ENCODE peak calls at places on chromosomes 7 and 10, in eight cellular contexts. R is transverse colon, M is IMR-90, D is Peyer's patch, C is body of pancreas, E is H54, X is esophagus squamous epithelium, B is tibial nerve. J is an unnamed sample.
A peak's percentile ranks its signal among the peaks of the same experiment; 100 is the strongest.

GRCh38 chr7:128217030-128217805 is 23.9 kb upstream of the LEP start:
- DNase-seq in R (no peak), M (peak; percentile 52), D (no peak), C (no peak), E (no peak), X (no peak), B (no peak), J (no peak)

GRCh38 chr10:22911889-22912762 is 15.7 kb upstream of the ARMC3 start:
- DNase-seq in R (peak; percentile 17), M (no peak), D (no peak), C (peak; percentile 84), E (no peak), X (no peak), B (no peak), J (no peak)

GRCh38 chr10:69092959-69093850 is 5.3 kb downstream of the SRGN start:
- DNase-seq in R (peak; percentile 84), M (peak; percentile 89), D (peak; percentile 88), C (peak; percentile 86), E (peak; percentile 49), X (peak; percentile 25), B (peak; percentile 70), J (peak; percentile 92)

GRCh38 chr10:13773496-13774170 is 186.9 kb downstream of the PRPF18 start:
- DNase-seq in R (no peak), M (no peak), D (no peak), C (no peak), E (no peak), X (no peak), B (no peak), J (no peak)

GRCh38 chr7:158587425-158588084 is at the start of gene PTPRN2:
- DNase-seq in R (peak; percentile 72), M (peak; percentile 42), D (no peak), C (peak; percentile 82), E (no peak), X (no peak), B (peak; percentile 26), J (peak; percentile 73)

GRCh38 chr10:50310560-50311174 is 59.4 kb upstream of the ASAH2 start:
- DNase-seq in R (peak; percentile 18), M (no peak), D (no peak), C (peak; percentile 32), E (peak; percentile 15), X (no peak), B (no peak), J (peak; percentile 79)

GRCh38 chr10:113523071-113523470 is 29.8 kb upstream of the HABP2 start:
- DNase-seq in R (no peak), M (no peak), D (no peak), C (no peak), E (no peak), X (no peak), B (no peak), J (no peak)

GRCh38 chr7:128738570-128739047 is 550 bp upstream of the CALU start:
- DNase-seq in R (no peak), M (no peak), D (peak; percentile 18), C (no peak), E (no peak), X (no peak), B (no peak), J (peak; percentile 74)

GRCh38 chr10:371515-371914 is 236.3 kb downstream of the ZMYND11 start:
- DNase-seq in R (no peak), M (no peak), D (no peak), C (no peak), E (no peak), X (no peak), B (no peak), J (no peak)

GRCh38 chr10:24259365-24260125 is 50.6 kb downstream of the KIAA1217 start:
- DNase-seq in R (no peak), M (no peak), D (no peak), C (no peak), E (no peak), X (no peak), B (no peak), J (no peak)

GRCh38 chr7:74503061-74503460 is 49.4 kb downstream of the GTF2IRD1 start:
- DNase-seq in R (no peak), M (no peak), D (no peak), C (peak; percentile 89), E (no peak), X (no peak), B (no peak), J (no peak)

GRCh38 chr7:97004931-97005763 is at the start of gene DLX6:
- DNase-seq in R (peak; percentile 38), M (peak; percentile 14), D (no peak), C (peak; percentile 26), E (no peak), X (no peak), B (no peak), J (peak; percentile 12)

GRCh38 chr10:15395912-15396311 is 24.8 kb upstream of the FAM171A1 start:
- DNase-seq in R (peak; percentile 23), M (no peak), D (no peak), C (no peak), E (no peak), X (no peak), B (no peak), J (no peak)

GRCh38 chr7:47557317-47557985 is 24.5 kb downstream of the TNS3 start:
- DNase-seq in R (no peak), M (peak; percentile 57), D (no peak), C (no peak), E (peak; percentile 90), X (no peak), B (no peak), J (no peak)

GRCh38 chr7:150313367-150313809 is 9.8 kb upstream of the LRRC61 start:
- DNase-seq in R (no peak), M (no peak), D (no peak), C (no peak), E (no peak), X (no peak), B (no peak), J (no peak)

GRCh38 chr7:108014747-108015682 is 12.1 kb upstream of the LAMB1 start:
- DNase-seq in R (no peak), M (peak; percentile 90), D (no peak), C (no peak), E (no peak), X (no peak), B (no peak), J (no peak)

GRCh38 chr7:50393076-50393475 is 57.1 kb downstream of the FIGNL1 start:
- DNase-seq in R (no peak), M (no peak), D (no peak), C (no peak), E (no peak), X (no peak), B (no peak), J (peak; percentile 55)

GRCh38 chr10:26386800-26387199 is 51.3 kb upstream of the APBB1IP start:
- DNase-seq in R (no peak), M (no peak), D (no peak), C (no peak), E (no peak), X (no peak), B (no peak), J (no peak)

GRCh38 chr10:130963052-130963393 is 348.5 kb downstream of the TCERG1L start:
- DNase-seq in R (no peak), M (no peak), D (no peak), C (no peak), E (no peak), X (no peak), B (no peak), J (no peak)

DNA sequence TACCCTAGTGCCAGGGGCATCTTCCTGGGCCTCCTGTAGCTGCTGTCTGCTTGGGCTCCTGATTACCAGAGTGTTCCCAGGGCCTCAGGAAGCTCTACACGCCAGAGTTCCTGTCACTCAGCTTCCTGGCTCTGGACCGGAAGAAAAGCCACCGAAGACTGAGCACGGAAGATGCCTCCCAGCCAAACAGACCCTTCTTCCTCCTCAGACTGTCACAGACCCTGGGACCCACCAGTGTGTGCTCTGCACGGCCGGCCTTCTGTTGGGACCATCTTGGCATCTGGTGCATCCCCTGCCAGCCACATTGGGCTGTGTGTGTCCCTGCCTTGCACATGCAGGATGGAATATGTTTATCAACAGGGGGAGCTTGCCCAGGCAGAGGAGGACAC is 76.9 kb downstream of the ADCY1 start:
- DNase-seq in R (no peak), M (no peak), D (no peak), C (no peak), E (no peak), X (no peak), B (no peak), J (no peak)
- TF ChIP-seq POLR2A in R (no peak), M (no peak), D (no peak), C (no peak), E (no peak), X (no peak), B (no peak), J (no peak)

GRCh38 chr7:106538638-106539037 is 122.3 kb downstream of the CCDC71L start:
- DNase-seq in R (no peak), M (peak; percentile 13), D (no peak), C (no peak), E (no peak), X (no peak), B (no peak), J (no peak)
- TF ChIP-seq POLR2A in R (no peak), M (no peak), D (no peak), C (no peak), E (no peak), X (no peak), B (no peak), J (no peak)

DNA sequence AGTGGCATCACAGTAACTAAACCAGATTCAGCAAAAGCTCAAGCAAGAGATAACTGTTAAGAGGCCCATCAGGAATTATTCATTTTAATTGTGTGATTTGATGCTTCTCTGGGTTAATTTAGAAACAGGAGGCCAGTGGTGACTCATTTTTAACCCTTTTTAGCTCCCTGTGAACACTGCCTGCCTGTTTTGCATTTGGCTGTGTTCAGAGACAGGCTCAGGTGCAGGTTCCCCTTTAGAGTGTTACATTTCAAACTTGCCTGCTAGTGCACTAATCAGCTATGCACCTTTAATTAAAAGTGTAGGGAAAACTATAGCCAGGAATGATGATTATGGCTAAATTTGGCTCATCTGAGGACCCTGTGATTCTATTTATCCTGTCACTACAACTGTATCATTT is 6.5 kb downstream of the STAMBPL1 start:
- DNase-seq in R (no peak), M (no peak), D (peak; percentile 28), C (no peak), E (no peak), X (no peak), B (no peak), J (no peak)
- TF ChIP-seq POLR2A in R (no peak), M (no peak), D (no peak), C (no peak), E (no peak), X (no peak), B (no peak), J (no peak)

DNA sequence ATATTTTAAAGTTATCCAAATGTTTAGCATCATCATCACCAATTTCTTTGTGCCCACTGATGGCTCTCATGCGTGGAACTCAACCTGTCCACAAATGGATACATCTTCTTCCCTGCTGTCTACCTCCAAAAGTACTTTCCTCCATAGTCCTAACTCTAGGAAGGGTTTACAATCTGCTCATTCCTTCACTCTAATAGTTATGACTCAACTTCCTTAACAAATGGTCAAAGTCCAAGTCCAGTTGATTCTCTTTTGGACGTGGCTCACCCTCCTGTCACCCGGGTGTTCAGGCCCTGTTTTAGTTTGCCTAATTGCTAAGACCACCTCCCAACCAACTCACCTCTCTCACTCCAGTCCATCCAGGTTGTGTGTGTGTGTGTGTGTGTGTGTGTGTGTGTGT is 182.7 kb upstream of the CCDC6 start:
- DNase-seq in R (peak; percentile 31), M (peak; percentile 7), D (no peak), C (no peak), E (peak; percentile 17), X (no peak), B (no peak), J (no peak)
- TF ChIP-seq POLR2A in R (no peak), M (no peak), D (no peak), C (no peak), E (no peak), X (no peak), B (no peak), J (no peak)

J was measured in erythroblast.